ENCODE peak calls at places on chromosome 19, in ten cellular contexts. P is cerebellar cortex; O is SK-N-SH; C is HCT116; Z is A673; S is testis; Y is CD4-positive, alpha-beta T cell; W is activated CD4-positive, alpha-beta T cell treated with anti-CD3 and anti-CD28 coated beads for 4 hours; J is stimulated activated CD4-positive, alpha-beta T cell treated with anti-CD3 and anti-CD28 coated beads, Interleukin-2, amount 100 ng/mL, for 24 hours; D is iris pigment epithelial cell. A is an unnamed sample.

GRCh38 chr19:45115809-45116615 is 23.0 kb downstream of the PPP1R37 start:
- DNase-seq in S (no peak), C (no peak), O (no peak), Y (no peak), P (no peak), D (no peak), Z (no peak), W (no peak), J (no peak), A (peak; percentile 81)

GRCh38 chr19:14072535-14073231 is at the start of gene MISP3:
- DNase-seq in Z (peak; percentile 54), P (peak; percentile 60), C (no peak), J (peak; percentile 54), O (peak; percentile 46), Y (no peak), S (peak; percentile 50), W (peak; percentile 30), D (peak; percentile 45), A (no peak)

GRCh38 chr19:32718286-32718685 is 1.3 kb upstream of the TDRD12 start:
- DNase-seq in P (no peak), C (no peak), J (no peak), D (no peak), O (no peak), Z (no peak), W (no peak), S (no peak), Y (no peak), A (no peak)

GRCh38 chr19:10283786-10284540 is 2.8 kb upstream of the ICAM4 start:
- DNase-seq in J (no peak), S (no peak), Z (no peak), C (no peak), D (no peak), W (no peak), O (no peak), Y (no peak), P (no peak), A (no peak)

GRCh38 chr19:1941146-1942077 is at the start of gene CSNK1G2:
- DNase-seq in Z (no peak), O (no peak), W (peak; percentile 48), Y (no peak), D (no peak), J (no peak), P (no peak), S (no peak), C (no peak), A (no peak)

GRCh38 chr19:21705393-21705792 is 62.0 kb downstream of the ZNF100 start:
- DNase-seq in Z (no peak), D (no peak), O (no peak), Y (no peak), C (no peak), P (no peak), S (no peak), J (no peak), W (no peak), A (no peak)

GRCh38 chr19:18998276-18998675 is 35.0 kb downstream of the SUGP2 start:
- DNase-seq in W (no peak), Z (no peak), Y (no peak), C (no peak), S (no peak), D (no peak), O (no peak), P (no peak), J (no peak), A (no peak)

GRCh38 chr19:16228637-16229321 is 31.1 kb downstream of the AP1M1 start:
- DNase-seq in Y (no peak), W (no peak), C (no peak), D (no peak), J (no peak), O (no peak), Z (no peak), P (no peak), S (no peak), A (no peak)

GRCh38 chr19:14138576-14139265 is 2.3 kb upstream of the ASF1B start:
- DNase-seq in Z (no peak), C (no peak), D (peak; percentile 60), P (no peak), S (no peak), J (no peak), O (no peak), W (no peak), Y (no peak), A (no peak)